ENCODE peak calls at places on chromosomes 4 and X, in six cellular contexts. J is EL; C is activated CD8-positive, alpha-beta T cell treated with anti-CD3 and anti-CD28 coated beads, Interleukin-2, amount 10 ng/mL, durations not matched to agents 7 days and 5 days; E is activated CD4-positive, alpha-beta T cell treated with anti-CD3 and anti-CD28 coated beads, Interleukin-2, amount 10 ng/mL, durations not matched to agents 7 days and 5 days; S is AML-193; P is effector CD4-positive, alpha-beta T cell. D is an unnamed sample.

GRCh38 chr4:118587116-118587869 is 97.9 kb upstream of the METTL14 start:
- DNase-seq in J (no peak), C (no peak), E (no peak), S (no peak), P (no peak), D (no peak)

GRCh38 chr4:111748157-111748556 is 397.1 kb upstream of the FAM241A start:
- DNase-seq in J (no peak), C (no peak), E (no peak), S (no peak), P (no peak), D (no peak)

GRCh38 chr4:149605601-149606378 is 209.9 kb downstream of the IQCM start:
- DNase-seq in J (peak), C (no peak), E (no peak), S (no peak), P (no peak), D (no peak)

GRCh38 chr4:150212485-150212884 is 134.2 kb downstream of the DCLK2 start:
- DNase-seq in J (no peak), C (no peak), E (no peak), S (no peak), P (no peak), D (no peak)

GRCh38 chr4:7631288-7631633 is 196.5 kb upstream of the PSAPL1 start:
- DNase-seq in J (no peak), C (no peak), E (no peak), S (no peak), P (no peak), D (no peak)

GRCh38 chrX:148156986-148157385 is 175.8 kb downstream of the FMR1NB start:
- DNase-seq in J (no peak), C (no peak), E (no peak), S (no peak), P (no peak), D (no peak)

GRCh38 chr4:53505947-53506346 is 85.3 kb downstream of the LNX1 start:
- DNase-seq in J (no peak), C (no peak), E (no peak), S (no peak), P (no peak), D (no peak)

GRCh38 chrX:137198040-137198439 is 164.2 kb upstream of the GPR101 start:
- DNase-seq in J (no peak), C (no peak), E (no peak), S (no peak), P (no peak), D (no peak)

GRCh38 chr4:5955201-5955821 is 62.4 kb upstream of the CRMP1 start:
- DNase-seq in J (no peak), C (no peak), E (no peak), S (no peak), P (no peak), D (no peak)